ENCODE peak calls at places on chromosomes 3 and 15, in seven cellular contexts. P, R, C, L, H, O and U are unnamed samples.

GRCh38 chr3:32945136-32945535 is 6.3 kb upstream of the CCR4 start:
- DNase-seq in P (no peak), R (peak; percentile 93), C (no peak), L (no peak), H (no peak), O (no peak), U (no peak)

GRCh38 chr3:186225603-186226002 is 116.7 kb upstream of the ETV5 start:
- DNase-seq in P (no peak), R (no peak), C (no peak), L (no peak), H (no peak), O (no peak), U (no peak)

GRCh38 chr15:99343836-99344551 is 92.7 kb downstream of the LRRC28 start:
- DNase-seq in P (no peak), R (no peak), C (peak; percentile 26), L (no peak), H (peak; percentile 13), O (peak; percentile 38), U (no peak)

GRCh38 chr3:64244011-64244942 is 19.0 kb upstream of the PRICKLE2 start:
- DNase-seq in P (no peak), R (peak; percentile 40), C (peak; percentile 39), L (no peak), H (no peak), O (no peak), U (no peak)

GRCh38 chr15:31367021-31367729 is 40.5 kb downstream of the KLF13 start:
- DNase-seq in P (no peak), R (no peak), C (no peak), L (no peak), H (no peak), O (no peak), U (no peak)

GRCh38 chr3:149610351-149611105 is 47.3 kb downstream of the WWTR1 start:
- DNase-seq in P (no peak), R (no peak), C (no peak), L (no peak), H (no peak), O (no peak), U (no peak)

GRCh38 chr3:37993067-37993809 is 2.7 kb downstream of the VILL start:
- DNase-seq in P (no peak), R (no peak), C (no peak), L (no peak), H (no peak), O (no peak), U (no peak)

GRCh38 chr15:93476491-93477176 is 387.6 kb upstream of the RGMA start:
- DNase-seq in P (no peak), R (no peak), C (no peak), L (no peak), H (no peak), O (no peak), U (no peak)

GRCh38 chr3:10195692-10196091 is 31.0 kb downstream of the IRAK2 start:
- DNase-seq in P (no peak), R (no peak), C (no peak), L (peak; percentile 68), H (no peak), O (no peak), U (no peak)

GRCh38 chr15:82647835-82648256 is 683 bp upstream of the CPEB1 start:
- DNase-seq in P (no peak), R (no peak), C (peak; percentile 66), L (no peak), H (peak; percentile 30), O (peak; percentile 63), U (no peak)

GRCh38 chr3:77041756-77042155 is 1.9 kb downstream of the ROBO2 start:
- DNase-seq in P (no peak), R (no peak), C (no peak), L (no peak), H (no peak), O (no peak), U (no peak)

GRCh38 chr3:64971584-64971983 is 283.8 kb upstream of the ADAMTS9 start:
- DNase-seq in P (no peak), R (no peak), C (no peak), L (no peak), H (no peak), O (no peak), U (no peak)

GRCh38 chr15:29183071-29183831 is 86.4 kb downstream of the NSMCE3 start:
- DNase-seq in P (no peak), R (peak; percentile 75), C (peak; percentile 9), L (no peak), H (no peak), O (peak; percentile 20), U (no peak)

GRCh38 chr15:90623854-90624253 is 93.3 kb upstream of the BLM start:
- DNase-seq in P (no peak), R (no peak), C (no peak), L (no peak), H (no peak), O (no peak), U (no peak)

GRCh38 chr3:182869059-182869458 is 75.8 kb downstream of the ATP11B start:
- DNase-seq in P (no peak), R (no peak), C (no peak), L (no peak), H (no peak), O (no peak), U (no peak)

GRCh38 chr15:74197176-74197965 is 5.2 kb downstream of the STRA6 start:
- DNase-seq in P (no peak), R (no peak), C (no peak), L (no peak), H (no peak), O (no peak), U (no peak)

GRCh38 chr3:178966299-178967183 is 105.1 kb downstream of the ZMAT3 start:
- DNase-seq in P (no peak), R (peak; percentile 61), C (no peak), L (no peak), H (no peak), O (no peak), U (no peak)

GRCh38 chr3:33395900-33396299 is 44.3 kb downstream of the UBP1 start:
- DNase-seq in P (no peak), R (no peak), C (no peak), L (no peak), H (no peak), O (no peak), U (no peak)

GRCh38 chr3:59535791-59536221 is 486.0 kb upstream of the CFAP20DC start:
- DNase-seq in P (no peak), R (peak; percentile 56), C (no peak), L (no peak), H (no peak), O (no peak), U (no peak)

GRCh38 chr15:98737122-98737521 is 88.8 kb downstream of the IGF1R start:
- DNase-seq in P (no peak), R (no peak), C (no peak), L (no peak), H (no peak), O (no peak), U (no peak)

GRCh38 chr15:99973351-99973750 is 240.1 kb upstream of the LYSMD4 start:
- DNase-seq in P (no peak), R (no peak), C (no peak), L (no peak), H (no peak), O (no peak), U (no peak)

GRCh38 chr3:5126586-5126985 is 4.5 kb downstream of the ARL8B start:
- DNase-seq in P (no peak), R (no peak), C (no peak), L (no peak), H (no peak), O (no peak), U (no peak)

GRCh38 chr15:65525622-65526021 is 4.6 kb upstream of the HACD3 start:
- DNase-seq in P (no peak), R (peak; percentile 64), C (no peak), L (no peak), H (no peak), O (no peak), U (no peak)

GRCh38 chr3:44883999-44884431 is 9.6 kb downstream of the TGM4 start:
- DNase-seq in P (no peak), R (peak; percentile 99), C (no peak), L (no peak), H (no peak), O (no peak), U (no peak)

GRCh38 chr3:29171583-29171990 is 109.3 kb upstream of the RBMS3 start:
- DNase-seq in P (no peak), R (no peak), C (no peak), L (no peak), H (no peak), O (no peak), U (no peak)

GRCh38 chr3:106691476-106691875 is 685.8 kb upstream of the CCDC54 start:
- DNase-seq in P (no peak), R (no peak), C (no peak), L (no peak), H (no peak), O (no peak), U (no peak)

GRCh38 chr3:99536555-99537314 is 101.7 kb upstream of the COL8A1 start:
- DNase-seq in P (no peak), R (no peak), C (no peak), L (no peak), H (no peak), O (no peak), U (no peak)

GRCh38 chr3:169857811-169858210 is 11.9 kb downstream of the LRRC31 start:
- DNase-seq in P (no peak), R (no peak), C (no peak), L (no peak), H (no peak), O (no peak), U (no peak)

GRCh38 chr3:42043116-42043796 is 47.9 kb upstream of the TRAK1 start:
- DNase-seq in P (peak; percentile 68), R (peak; percentile 24), C (peak; percentile 55), L (peak; percentile 38), H (no peak), O (no peak), U (no peak)